ENCODE peak calls at places on chromosomes 4 and X, in ten cellular contexts. C is IMR-90; K is fibroblast of lung; F is PC-3; B is HCT116; D is upper lobe of right lung; H is HFF-Myc; P is CD8-positive, alpha-beta T cell; W is right lobe of liver; T is lung. R is an unnamed sample.

GRCh38 chr4:16952462-16952871 is 54.0 kb upstream of the LDB2 start:
- DNase-seq in C (no peak), K (peak; percentile 55), F (no peak), B (no peak), D (no peak), H (no peak), P (no peak), W (no peak), T (no peak), R (no peak)

GRCh38 chr4:146134761-146135160 is 40.8 kb upstream of the LSM6 start:
- DNase-seq in C (no peak), K (peak; percentile 45), F (no peak), B (no peak), D (no peak), H (no peak), P (no peak), W (peak; percentile 73), T (no peak), R (no peak)

GRCh38 chrX:85570496-85570895 is 191.0 kb upstream of the POF1B start:
- DNase-seq in C (no peak), K (no peak), F (no peak), B (no peak), D (no peak), H (no peak), P (no peak), W (no peak), T (no peak), R (no peak)

GRCh38 chr4:35252071-35252470 is 992.2 kb downstream of the ARAP2 start:
- DNase-seq in C (no peak), K (no peak), F (peak; percentile 75), B (no peak), D (no peak), H (no peak), P (no peak), W (no peak), T (no peak), R (no peak)

GRCh38 chrX:27435031-27435430 is 28.1 kb downstream of the PPP4R3C start:
- DNase-seq in C (no peak), K (no peak), F (no peak), B (no peak), D (no peak), H (no peak), P (no peak), W (no peak), T (no peak), R (no peak)

GRCh38 chrX:48025561-48025960 is 18.8 kb downstream of the SPACA5 start:
- DNase-seq in C (peak; percentile 61), K (peak; percentile 41), F (peak; percentile 80), B (peak; percentile 64), D (no peak), H (peak; percentile 26), P (peak; percentile 58), W (peak; percentile 50), T (no peak), R (no peak)

GRCh38 chrX:120463241-120463640 is 5.9 kb downstream of the LAMP2 start:
- DNase-seq in C (peak; percentile 45), K (peak; percentile 37), F (peak; percentile 12), B (no peak), D (no peak), H (no peak), P (no peak), W (no peak), T (peak; percentile 34), R (no peak)

GRCh38 chrX:11105080-11105479 is 6.1 kb upstream of the HCCS start:
- DNase-seq in C (peak; percentile 54), K (peak; percentile 69), F (peak; percentile 59), B (no peak), D (no peak), H (no peak), P (no peak), W (no peak), T (no peak), R (no peak)

GRCh38 chr4:41212221-41213203 is 1.8 kb downstream of the APBB2 start:
- DNase-seq in C (peak; percentile 64), K (peak; percentile 71), F (peak; percentile 72), B (no peak), D (no peak), H (peak; percentile 52), P (no peak), W (peak; percentile 64), T (peak; percentile 65), R (no peak)

GRCh38 chr4:41215155-41215554 is 813 bp upstream of the APBB2 start:
- DNase-seq in C (no peak), K (no peak), F (no peak), B (no peak), D (no peak), H (no peak), P (no peak), W (no peak), T (no peak), R (no peak)

GRCh38 chr4:41214158-41215146 is at the start of gene APBB2:
- DNase-seq in C (peak; percentile 97), K (peak; percentile 97), F (peak; percentile 96), B (peak; percentile 93), D (peak; percentile 97), H (peak; percentile 88), P (no peak), W (peak; percentile 96), T (peak; percentile 95), R (no peak)

GRCh38 chr4:41215969-41216293 is 1.6 kb upstream of the APBB2 start:
- DNase-seq in C (no peak), K (no peak), F (no peak), B (no peak), D (no peak), H (no peak), P (no peak), W (no peak), T (no peak), R (no peak)

DNA sequence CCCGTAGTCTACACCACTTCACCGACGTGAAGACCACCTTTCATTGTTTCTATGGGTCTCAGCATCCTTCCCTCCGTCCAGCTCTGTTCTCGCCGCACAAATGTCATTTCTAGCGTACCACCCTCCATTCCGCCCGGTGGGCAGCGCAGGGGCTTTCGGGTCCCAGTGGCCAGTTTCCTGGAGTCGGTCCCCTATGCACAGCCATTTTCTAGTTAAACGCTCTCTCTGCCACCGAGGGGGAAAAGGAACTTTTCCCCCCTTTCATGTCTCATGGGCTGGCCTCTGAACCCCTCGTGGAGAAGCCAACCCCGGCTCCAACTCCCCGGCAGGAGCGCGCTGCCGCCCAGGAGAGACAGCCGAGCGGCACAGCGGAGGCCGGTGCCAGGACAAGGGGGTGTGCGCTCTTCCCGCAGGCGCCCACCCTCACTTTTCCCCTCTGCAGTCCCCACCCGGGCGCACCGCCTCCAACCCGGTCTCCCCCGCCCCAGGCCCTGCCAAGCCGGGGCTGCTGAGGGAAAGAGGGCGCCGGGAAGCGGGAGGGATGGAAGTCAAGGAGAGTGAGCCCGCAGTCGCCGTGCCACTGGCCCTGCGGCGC is 682 bp downstream of the APBB2 start:
- DNase-seq in C (no peak), K (no peak), F (no peak), B (no peak), D (peak; percentile 74), H (no peak), P (no peak), W (peak; percentile 57), T (no peak), R (no peak)
- H3K4me3 ChIP-seq in C (peak overlapping the region; percentile 68), K (peak overlapping the region; percentile 98), F (peak overlapping the region; percentile 99), B (peak overlapping the region; percentile 92), D (peak overlapping the region; percentile 94), H (peak overlapping the region; percentile 84), P (peak overlapping the region; percentile 48), W (peak overlapping the region; percentile 89), T (peak overlapping the region; percentile 77), R (peak overlapping the region; percentile 77)

GRCh38 chr4:138975225-138975624 is 40.4 kb upstream of the NOCT start:
- DNase-seq in C (no peak), K (no peak), F (no peak), B (no peak), D (no peak), H (no peak), P (no peak), W (no peak), T (no peak), R (no peak)
- TF ChIP-seq CTCF in C (no peak), K (no peak), F (no peak), B (peak; percentile 21), D (no peak), H (no peak), P (no peak), W (no peak), T (no peak), R (no peak)

DNA sequence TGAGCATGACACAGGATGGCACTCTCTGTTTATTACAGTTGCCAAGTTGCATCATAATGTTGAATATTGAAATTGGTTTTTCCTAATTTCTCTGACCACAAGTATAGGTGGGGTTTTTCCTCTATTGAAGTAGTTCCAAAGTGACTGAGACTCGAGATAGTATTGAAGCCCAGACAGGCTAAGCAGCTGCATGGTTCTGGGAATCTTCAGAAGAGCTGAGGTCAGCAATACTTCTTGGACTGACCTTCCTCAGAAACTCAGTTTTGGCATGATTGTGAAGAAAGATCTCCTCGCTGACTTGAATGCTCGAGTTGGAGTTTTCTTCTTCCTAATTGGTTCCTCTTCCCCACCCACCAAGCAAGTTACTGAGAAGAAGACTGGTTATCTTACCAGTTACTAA is 91.0 kb downstream of the P2RY10 start:
- DNase-seq in C (no peak), K (no peak), F (no peak), B (no peak), D (no peak), H (no peak), P (no peak), W (no peak), T (no peak), R (no peak)
- H3K4me3 ChIP-seq in C (no peak overlapping the region), K (no peak overlapping the region), F (no peak overlapping the region), B (no peak overlapping the region), D (no peak overlapping the region), H (no peak overlapping the region), P (no peak overlapping the region), W (no peak overlapping the region), T (no peak overlapping the region), R (no peak overlapping the region)

GRCh38 chr4:156111706-156112105 is 158.0 kb upstream of the CTSO start:
- DNase-seq in C (no peak), K (no peak), F (no peak), B (no peak), D (no peak), H (no peak), P (no peak), W (no peak), T (no peak), R (no peak)

GRCh38 chr4:156113138-156113537 is 159.5 kb upstream of the CTSO start:
- DNase-seq in C (no peak), K (peak; percentile 18), F (peak; percentile 36), B (no peak), D (no peak), H (no peak), P (no peak), W (no peak), T (no peak), R (no peak)

DNA sequence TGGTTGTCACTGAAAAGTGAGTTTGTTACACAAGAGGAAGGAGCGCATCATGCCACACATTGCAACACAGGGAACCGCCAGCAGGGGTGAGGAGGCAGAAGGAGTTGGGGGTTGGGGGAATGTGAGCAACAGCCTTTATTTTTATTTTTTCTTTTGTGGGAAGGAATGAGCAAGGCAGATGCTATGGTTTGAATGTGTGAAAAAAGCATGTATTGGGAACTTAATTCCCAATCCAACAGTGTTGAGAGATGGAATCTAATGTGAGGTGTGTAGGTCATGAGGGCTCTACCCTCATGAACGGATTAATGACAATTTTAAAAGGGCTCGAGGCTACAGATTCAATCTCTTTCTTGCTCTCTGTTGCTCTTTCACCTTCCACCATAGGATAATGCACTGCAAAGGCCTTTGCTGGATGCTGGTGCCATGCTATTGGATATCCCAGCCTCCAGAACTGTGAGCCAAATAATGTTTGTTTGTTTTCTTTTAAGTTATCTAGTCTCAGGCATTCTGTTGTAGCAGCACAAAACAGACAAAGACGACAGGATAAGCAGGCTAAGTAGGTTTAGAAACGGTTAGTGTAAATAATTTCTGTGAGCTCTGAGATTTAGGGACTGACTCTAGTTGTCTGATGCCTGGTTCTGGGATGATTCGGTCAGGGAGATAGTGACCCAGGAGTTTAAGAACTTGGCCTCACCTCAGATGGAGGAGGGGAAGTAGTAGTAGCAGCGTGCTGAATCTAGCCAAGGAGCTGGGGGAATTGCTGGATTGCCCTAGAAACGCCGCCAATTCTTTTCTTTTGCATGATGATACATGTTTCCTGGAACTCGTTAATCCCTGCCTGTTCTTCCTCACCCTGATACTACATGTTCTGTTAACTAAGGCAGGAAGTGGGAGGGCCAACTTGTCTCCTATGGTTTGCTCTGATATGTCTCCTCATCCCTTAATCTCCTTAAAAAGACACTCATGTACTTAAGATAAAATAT is 156.6 kb upstream of the CTSO start:
- DNase-seq in C (peak; percentile 8), K (peak; percentile 44), F (no peak), B (no peak), D (no peak), H (no peak), P (no peak), W (no peak), T (no peak), R (no peak)
- TF ChIP-seq CTCF in C (no peak), K (no peak), F (peak; percentile 23), B (peak; percentile 55), D (no peak), H (no peak), P (no peak), W (no peak), T (no peak), R (peak; percentile 10)